ENCODE peak calls at places on chromosomes 2 and 18, in seven cellular contexts. One of them, this sample, is unnamed.

GRCh38 chr2:135124924-135125886 is 73.1 kb downstream of the RAB3GAP1 start:
- DNase-seq in osteocyte: no peak
- DNase-seq in A549: peak; percentile 40
- DNase-seq in CD8-positive, alpha-beta memory T cell: no peak
- DNase-seq in astrocyte of the spinal cord: no peak
- DNase-seq in uterus: no peak
- DNase-seq in stimulated activated CD4-positive, alpha-beta T cell treated with anti-CD3 and anti-CD28 coated beads, Interleukin-1b, Interleukin-23, amount 100 ng/mL, for 24 hours: no peak
- DNase-seq in this sample: no peak

GRCh38 chr2:105610444-105611327 is 134.0 kb upstream of the NCK2 start:
- DNase-seq in osteocyte: no peak
- DNase-seq in A549: no peak
- DNase-seq in CD8-positive, alpha-beta memory T cell: no peak
- DNase-seq in astrocyte of the spinal cord: no peak
- DNase-seq in uterus: no peak
- DNase-seq in stimulated activated CD4-positive, alpha-beta T cell treated with anti-CD3 and anti-CD28 coated beads, Interleukin-1b, Interleukin-23, amount 100 ng/mL, for 24 hours: no peak
- DNase-seq in this sample: peak; percentile 37

GRCh38 chr2:232329716-232330067 is 48.9 kb upstream of the ALPP start:
- DNase-seq in osteocyte: no peak
- DNase-seq in A549: no peak
- DNase-seq in CD8-positive, alpha-beta memory T cell: no peak
- DNase-seq in astrocyte of the spinal cord: no peak
- DNase-seq in uterus: no peak
- DNase-seq in stimulated activated CD4-positive, alpha-beta T cell treated with anti-CD3 and anti-CD28 coated beads, Interleukin-1b, Interleukin-23, amount 100 ng/mL, for 24 hours: no peak
- DNase-seq in this sample: no peak

GRCh38 chr2:169462896-169463695 is 16.2 kb upstream of the BBS5 start:
- DNase-seq in osteocyte: no peak
- DNase-seq in A549: no peak
- DNase-seq in CD8-positive, alpha-beta memory T cell: no peak
- DNase-seq in astrocyte of the spinal cord: peak; percentile 91
- DNase-seq in uterus: no peak
- DNase-seq in stimulated activated CD4-positive, alpha-beta T cell treated with anti-CD3 and anti-CD28 coated beads, Interleukin-1b, Interleukin-23, amount 100 ng/mL, for 24 hours: no peak
- DNase-seq in this sample: no peak

GRCh38 chr18:12282436-12283039 is 25.5 kb upstream of the TUBB6 start:
- DNase-seq in osteocyte: no peak
- DNase-seq in A549: peak; percentile 11
- DNase-seq in CD8-positive, alpha-beta memory T cell: no peak
- DNase-seq in astrocyte of the spinal cord: peak; percentile 82
- DNase-seq in uterus: no peak
- DNase-seq in stimulated activated CD4-positive, alpha-beta T cell treated with anti-CD3 and anti-CD28 coated beads, Interleukin-1b, Interleukin-23, amount 100 ng/mL, for 24 hours: no peak
- DNase-seq in this sample: no peak

GRCh38 chr2:187390891-187391290 is 57.2 kb downstream of the CALCRL start:
- DNase-seq in osteocyte: no peak
- DNase-seq in A549: peak; percentile 80
- DNase-seq in CD8-positive, alpha-beta memory T cell: no peak
- DNase-seq in astrocyte of the spinal cord: peak; percentile 86
- DNase-seq in uterus: no peak
- DNase-seq in stimulated activated CD4-positive, alpha-beta T cell treated with anti-CD3 and anti-CD28 coated beads, Interleukin-1b, Interleukin-23, amount 100 ng/mL, for 24 hours: no peak
- DNase-seq in this sample: no peak

GRCh38 chr2:178111743-178112142 is 494 bp upstream of the RBM45 start:
- DNase-seq in osteocyte: no peak
- DNase-seq in A549: no peak
- DNase-seq in CD8-positive, alpha-beta memory T cell: no peak
- DNase-seq in astrocyte of the spinal cord: no peak
- DNase-seq in uterus: no peak
- DNase-seq in stimulated activated CD4-positive, alpha-beta T cell treated with anti-CD3 and anti-CD28 coated beads, Interleukin-1b, Interleukin-23, amount 100 ng/mL, for 24 hours: no peak
- DNase-seq in this sample: no peak

GRCh38 chr2:88606371-88607030 is 20.8 kb downstream of the EIF2AK3 start:
- DNase-seq in osteocyte: no peak
- DNase-seq in A549: no peak
- DNase-seq in CD8-positive, alpha-beta memory T cell: no peak
- DNase-seq in astrocyte of the spinal cord: no peak
- DNase-seq in uterus: no peak
- DNase-seq in stimulated activated CD4-positive, alpha-beta T cell treated with anti-CD3 and anti-CD28 coated beads, Interleukin-1b, Interleukin-23, amount 100 ng/mL, for 24 hours: no peak
- DNase-seq in this sample: no peak

GRCh38 chr2:56230171-56230570 is 46.4 kb downstream of the CCDC85A start:
- DNase-seq in osteocyte: no peak
- DNase-seq in A549: no peak
- DNase-seq in CD8-positive, alpha-beta memory T cell: no peak
- DNase-seq in astrocyte of the spinal cord: no peak
- DNase-seq in uterus: no peak
- DNase-seq in stimulated activated CD4-positive, alpha-beta T cell treated with anti-CD3 and anti-CD28 coated beads, Interleukin-1b, Interleukin-23, amount 100 ng/mL, for 24 hours: no peak
- DNase-seq in this sample: no peak